ENCODE peak calls at places on chromosomes 1 and 21, in seven cellular contexts. O is endothelial cell of umbilical vein, V is thyroid gland, D is AG04450, Q is IMR-90, T is tibial nerve, N is mammary epithelial cell. B is an unnamed sample.

GRCh38 chr1:200409203-200409760 is 554 bp downstream of the ZNF281 start:
- DNase-seq in O (peak), N (no peak), Q (peak), D (no peak), V (peak), T (no peak), B (no peak)

GRCh38 chr1:65164633-65165032 is 16.6 kb downstream of the AK4 start:
- DNase-seq in V (no peak), T (no peak), D (no peak), Q (no peak), O (no peak), N (peak), B (peak)

GRCh38 chr1:205917466-205918248 is 25.6 kb downstream of the SLC26A9 start:
- DNase-seq in D (no peak), Q (no peak), N (no peak), O (peak), V (no peak), T (no peak), B (no peak)

GRCh38 chr1:235607284-235607683 is 42.3 kb downstream of the GNG4 start:
- DNase-seq in V (no peak), N (no peak), Q (no peak), D (no peak), T (no peak), O (no peak), B (no peak)

GRCh38 chr21:37072239-37072987 is 458 bp downstream of the PIGP start:
- DNase-seq in T (peak), O (no peak), N (peak), D (no peak), Q (peak), V (peak), B (peak)

GRCh38 chr1:1085911-1086841 is 12.1 kb upstream of the RNF223 start:
- DNase-seq in Q (no peak), V (no peak), O (no peak), N (no peak), T (no peak), D (no peak), B (no peak)

GRCh38 chr1:36232212-36233031 is 8.2 kb downstream of the THRAP3 start:
- DNase-seq in N (no peak), V (peak), Q (no peak), T (no peak), O (no peak), D (no peak), B (no peak)

GRCh38 chr1:197356723-197357533 is 88.9 kb downstream of the CRB1 start:
- DNase-seq in T (no peak), O (peak), D (no peak), N (peak), Q (peak), V (no peak), B (peak)

GRCh38 chr1:19815801-19816736 is 986 bp upstream of the RNF186 start:
- DNase-seq in N (no peak), V (peak), O (no peak), T (no peak), Q (no peak), D (no peak), B (no peak)

GRCh38 chr1:61486783-61487505 is 238.0 kb downstream of the TM2D1 start:
- DNase-seq in Q (no peak), N (peak), D (no peak), V (no peak), O (no peak), T (no peak), B (no peak)

GRCh38 chr1:41420351-41420750 is 59.1 kb downstream of the FOXO6 start:
- DNase-seq in Q (no peak), N (no peak), D (no peak), T (no peak), O (no peak), V (no peak), B (no peak)

GRCh38 chr1:200972985-200973742 is 50.4 kb downstream of the KIF21B start:
- DNase-seq in Q (no peak), V (no peak), T (no peak), D (no peak), O (no peak), N (no peak), B (no peak)

GRCh38 chr1:3062616-3063378 is 6.2 kb upstream of the PRDM16 start:
- DNase-seq in Q (no peak), N (no peak), V (peak), D (no peak), O (no peak), T (no peak), B (no peak)
- H3K4me3 ChIP-seq in Q (no peak), N (no peak), V (no peak), D (no peak), O (no peak), T (no peak), B (no peak)

GRCh38 chr1:176800978-176801552 is 338.1 kb downstream of the PAPPA2 start:
- DNase-seq in O (no peak), V (no peak), T (no peak), Q (no peak), D (no peak), N (no peak), B (no peak)

GRCh38 chr1:176802316-176802715 is 339.3 kb downstream of the PAPPA2 start:
- DNase-seq in N (no peak), D (no peak), T (no peak), Q (no peak), V (no peak), O (no peak), B (no peak)

GRCh38 chr1:176796583-176796982 is 333.6 kb downstream of the PAPPA2 start:
- DNase-seq in V (no peak), D (no peak), Q (no peak), N (no peak), O (no peak), T (no peak), B (no peak)

GRCh38 chr1:176801553-176802020 is 338.6 kb downstream of the PAPPA2 start:
- DNase-seq in Q (no peak), V (no peak), T (peak), D (no peak), O (no peak), N (no peak), B (no peak)

GRCh38 chr1:176799327-176799726 is 336.4 kb downstream of the PAPPA2 start:
- DNase-seq in V (no peak), Q (no peak), D (no peak), T (no peak), O (no peak), N (no peak), B (no peak)
- TF ChIP-seq CTCF in V (no peak), Q (no peak), D (no peak), T (no peak), O (no peak), N (no peak), B (no peak)

GRCh38 chr1:172883387-172883791 is 167.4 kb downstream of the TNFSF18 start:
- DNase-seq in Q (no peak), V (no peak), D (no peak), O (peak), T (no peak), N (no peak), B (no peak)
- H3K4me3 ChIP-seq in Q (no peak), V (no peak), D (no peak), O (no peak), T (no peak), N (no peak), B (no peak)

GRCh38 chr1:161225534-161226319 is at the start of gene TOMM40L:
- DNase-seq in O (peak), N (peak), D (peak), T (peak), V (peak), Q (peak), B (peak)
- TF ChIP-seq CTCF in O (peak), N (peak), D (peak), T (peak), V (peak), Q (peak), B (peak)

GRCh38 chr1:55037733-55038551 is 1.4 kb upstream of the PCSK9 start:
- DNase-seq in T (no peak), V (no peak), D (no peak), Q (no peak), O (no peak), N (no peak), B (no peak)

GRCh38 chr1:55038552-55038838 is 853 bp upstream of the PCSK9 start:
- DNase-seq in N (no peak), V (no peak), Q (no peak), O (no peak), D (no peak), T (no peak), B (no peak)

GRCh38 chr1:55040083-55040952 is 970 bp downstream of the PCSK9 start:
- DNase-seq in N (peak), T (no peak), V (no peak), D (no peak), Q (no peak), O (no peak), B (peak)

GRCh38 chr1:55039342-55040082 is at the start of gene PCSK9:
- DNase-seq in N (peak), T (no peak), O (no peak), V (no peak), Q (no peak), D (no peak), B (peak)

GRCh38 chr1:55038974-55039341 is 390 bp upstream of the PCSK9 start:
- DNase-seq in V (no peak), D (no peak), N (no peak), O (no peak), T (no peak), Q (no peak), B (no peak)
- H3K4me3 ChIP-seq in V (no peak), D (no peak), N (no peak), O (no peak), T (no peak), Q (no peak), B (peak)

DNA sequence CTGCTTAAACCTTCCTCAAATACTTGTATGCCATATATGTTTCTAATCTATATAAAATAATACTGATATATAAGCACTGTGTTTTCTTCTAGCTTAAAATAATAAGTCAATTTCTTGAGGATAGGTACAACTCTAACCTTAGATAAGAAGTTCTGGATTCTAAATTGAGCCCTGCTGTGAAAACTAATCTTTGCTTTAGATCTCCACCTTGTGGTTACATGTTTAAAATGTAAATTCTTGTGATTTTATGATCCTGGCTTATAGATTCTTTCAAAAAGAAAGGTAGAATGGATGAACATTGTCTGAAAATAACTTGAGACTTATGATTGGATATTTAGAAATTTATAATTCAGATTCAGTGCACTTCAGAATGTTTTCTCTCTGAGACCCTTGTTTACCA is 38.9 kb upstream of the HMCN1 start:
- DNase-seq in O (peak), V (no peak), N (no peak), T (no peak), D (no peak), Q (no peak), B (no peak)
- TF ChIP-seq CTCF in O (peak), V (no peak), N (peak), T (no peak), D (no peak), Q (peak), B (peak)

GRCh38 chr1:207050428-207050767 is 610 bp downstream of the YOD1 start:
- DNase-seq in V (peak), N (no peak), O (no peak), Q (no peak), T (no peak), D (no peak), B (no peak)

GRCh38 chr1:207049514-207049913 is 1.5 kb downstream of the YOD1 start:
- DNase-seq in D (no peak), T (no peak), N (no peak), Q (no peak), V (no peak), O (no peak), B (no peak)

GRCh38 chr1:207049974-207050391 is 1.0 kb downstream of the YOD1 start:
- DNase-seq in T (peak), D (no peak), N (no peak), V (peak), O (peak), Q (peak), B (peak)

GRCh38 chr1:207047529-207047928 is 3.5 kb downstream of the YOD1 start:
- DNase-seq in Q (no peak), T (no peak), D (no peak), N (no peak), O (no peak), V (no peak), B (no peak)

GRCh38 chr1:207049054-207049453 is 2.0 kb downstream of the YOD1 start:
- DNase-seq in Q (no peak), D (no peak), T (no peak), N (no peak), V (no peak), O (no peak), B (no peak)
- H3K4me3 ChIP-seq in Q (no peak), D (no peak), T (no peak), N (peak), V (no peak), O (no peak), B (no peak)

GRCh38 chr1:116763116-116763786 is 9.0 kb downstream of the CD2 start:
- DNase-seq in V (no peak), T (no peak), N (no peak), O (no peak), Q (no peak), D (no peak), B (no peak)

GRCh38 chr1:116763787-116764465 is 9.7 kb downstream of the CD2 start:
- DNase-seq in N (no peak), V (peak), T (no peak), O (peak), D (no peak), Q (no peak), B (peak)

GRCh38 chr1:116765962-116766361 is 11.7 kb downstream of the CD2 start:
- DNase-seq in Q (no peak), N (peak), V (no peak), T (no peak), O (no peak), D (no peak), B (peak)

GRCh38 chr1:116764906-116765862 is 11.0 kb downstream of the CD2 start:
- DNase-seq in Q (no peak), O (no peak), T (no peak), V (no peak), N (no peak), D (no peak), B (no peak)

DNA sequence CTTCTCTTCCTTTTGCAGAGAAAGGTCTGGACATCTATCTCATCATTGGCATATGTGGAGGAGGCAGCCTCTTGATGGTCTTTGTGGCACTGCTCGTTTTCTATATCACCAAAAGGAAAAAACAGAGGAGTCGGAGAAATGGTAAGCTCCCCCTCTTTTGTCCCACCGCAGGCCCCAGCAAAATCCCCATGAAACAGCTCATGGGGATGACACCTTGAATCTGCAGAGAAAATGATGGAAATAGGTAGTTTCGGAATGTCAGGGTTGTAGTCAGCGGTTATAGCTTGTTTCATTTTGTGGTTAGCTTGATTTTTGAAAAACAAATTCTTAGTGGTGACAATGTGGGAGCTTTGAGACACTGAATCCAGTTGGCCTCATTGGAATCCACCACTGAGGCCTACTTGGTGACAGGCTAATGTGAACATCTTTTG is 10.3 kb downstream of the CD2 start:
- DNase-seq in N (no peak), Q (no peak), T (no peak), O (no peak), V (no peak), D (no peak), B (no peak)
- TF ChIP-seq CTCF in N (no peak), Q (no peak), T (no peak), O (no peak), V (no peak), D (no peak), B (no peak)